ENCODE peak calls at places on chromosomes 3 and 15, in five cellular contexts. Q is adrenal gland, L is vagina, P is breast epithelium, G is neural progenitor cell. U is an unnamed sample.

GRCh38 chr3:123367467-123368154 is 81.3 kb downstream of the ADCY5 start:
- DNase-seq in P (no peak), L (no peak), G (no peak), Q (no peak), U (no peak)

GRCh38 chr3:64266065-64266874 is 41.0 kb upstream of the PRICKLE2 start:
- DNase-seq in L (no peak), Q (peak; percentile 55), P (no peak), G (no peak), U (no peak)

GRCh38 chr15:76844096-76844495 is 61.0 kb downstream of the SCAPER start:
- DNase-seq in G (no peak), Q (no peak), L (no peak), P (no peak), U (peak; percentile 20)

GRCh38 chr3:89419647-89420141 is 312.3 kb downstream of the EPHA3 start:
- DNase-seq in G (no peak), P (no peak), L (no peak), Q (no peak), U (no peak)

GRCh38 chr15:69760890-69761568 is 308.4 kb downstream of the RPLP1 start:
- DNase-seq in L (no peak), G (no peak), P (peak; percentile 25), Q (peak; percentile 91), U (no peak)

GRCh38 chr15:33975023-33975565 is 6.8 kb downstream of the CHRM5 start:
- DNase-seq in G (no peak), Q (no peak), L (no peak), P (no peak), U (no peak)

GRCh38 chr3:59542276-59542675 is 492.5 kb upstream of the CFAP20DC start:
- DNase-seq in P (no peak), L (no peak), G (no peak), Q (no peak), U (no peak)

GRCh38 chr3:67531149-67532101 is 123.0 kb downstream of the SUCLG2 start:
- DNase-seq in Q (no peak), G (no peak), L (no peak), P (no peak), U (no peak)

GRCh38 chr3:195566797-195567196 is 16.9 kb downstream of the APOD start:
- DNase-seq in Q (no peak), G (no peak), L (no peak), P (no peak), U (no peak)

GRCh38 chr3:160448845-160449659 is 534 bp downstream of the TRIM59 start:
- DNase-seq in P (no peak), Q (no peak), L (no peak), G (peak; percentile 12), U (peak; percentile 17)
- H3K4me3 ChIP-seq in P (peak overlapping the region; percentile 61), Q (peak overlapping the region; percentile 5), L (peak overlapping the region; percentile 50), G (peak overlapping the region; percentile 77), U (peak overlapping the region; percentile 50)

GRCh38 chr3:127456471-127457093 is 134.0 kb downstream of the TPRA1 start:
- DNase-seq in Q (no peak), P (no peak), L (no peak), G (no peak), U (peak; percentile 63)

GRCh38 chr3:127454051-127454450 is 136.5 kb downstream of the TPRA1 start:
- DNase-seq in P (no peak), Q (no peak), L (no peak), G (no peak), U (no peak)

GRCh38 chr3:127457094-127457475 is 133.4 kb downstream of the TPRA1 start:
- DNase-seq in P (peak; percentile 40), G (peak; percentile 73), Q (peak; percentile 25), L (no peak), U (peak; percentile 50)

GRCh38 chr3:127455541-127456450 is 134.7 kb downstream of the TPRA1 start:
- DNase-seq in Q (peak; percentile 52), P (peak; percentile 50), G (peak; percentile 95), L (no peak), U (peak; percentile 86)

DNA sequence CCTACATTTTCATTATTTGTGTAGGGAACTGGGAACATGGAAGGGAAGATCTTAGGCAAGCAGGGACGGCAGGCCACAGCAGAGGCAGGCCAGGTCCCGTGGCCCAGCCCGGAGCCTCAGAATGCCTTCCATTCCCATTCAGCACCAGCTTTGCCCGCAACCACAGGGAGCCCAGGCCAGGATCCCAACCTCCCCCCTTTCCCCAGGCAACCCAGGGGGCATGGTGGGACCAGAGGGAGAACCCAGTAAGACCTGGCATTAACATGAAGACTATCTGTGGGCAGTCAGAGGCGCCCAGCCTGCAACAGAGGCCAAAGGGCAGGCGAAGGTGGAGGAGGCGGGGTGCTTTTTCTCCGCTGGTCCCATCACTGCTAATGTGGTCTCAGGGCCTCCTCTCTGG is 135.6 kb downstream of the TPRA1 start:
- DNase-seq in G (no peak), Q (no peak), P (no peak), L (no peak), U (no peak)
- H3K27me3 ChIP-seq in G (peaks cover 54% of the 10 kb centered on the region), Q (peaks cover 37% of the 10 kb centered on the region), P (peaks cover 6% of the 10 kb centered on the region), L (peaks cover 11% of the 10 kb centered on the region), U (peaks cover 77% of the 10 kb centered on the region)

GRCh38 chr15:56883088-56883487 is 35.4 kb upstream of the TCF12 start:
- DNase-seq in L (no peak), G (no peak), P (no peak), Q (no peak), U (no peak)

GRCh38 chr15:56890038-56890437 is 28.4 kb upstream of the TCF12 start:
- DNase-seq in L (no peak), Q (no peak), P (no peak), G (no peak), U (no peak)

GRCh38 chr15:56886450-56886856 is 32.0 kb upstream of the TCF12 start:
- DNase-seq in P (no peak), G (peak; percentile 10), Q (no peak), L (no peak), U (no peak)

GRCh38 chr15:56887782-56888127 is 30.7 kb upstream of the TCF12 start:
- DNase-seq in Q (no peak), G (no peak), L (no peak), P (no peak), U (no peak)

GRCh38 chr15:56886878-56887781 is 31.3 kb upstream of the TCF12 start:
- DNase-seq in G (peak; percentile 97), Q (peak; percentile 96), L (no peak), P (peak; percentile 87), U (peak; percentile 99)
- TF ChIP-seq CTCF in G (peak; percentile 11), Q (no peak), L (no peak), P (no peak), U (no peak)

GRCh38 chr3:181915556-181915955 is 203.8 kb downstream of the SOX2 start:
- DNase-seq in L (no peak), Q (no peak), G (peak; percentile 60), P (no peak), U (no peak)
- H3K4me3 ChIP-seq in L (no peak overlapping the region), Q (no peak overlapping the region), G (no peak overlapping the region), P (no peak overlapping the region), U (no peak overlapping the region)

DNA sequence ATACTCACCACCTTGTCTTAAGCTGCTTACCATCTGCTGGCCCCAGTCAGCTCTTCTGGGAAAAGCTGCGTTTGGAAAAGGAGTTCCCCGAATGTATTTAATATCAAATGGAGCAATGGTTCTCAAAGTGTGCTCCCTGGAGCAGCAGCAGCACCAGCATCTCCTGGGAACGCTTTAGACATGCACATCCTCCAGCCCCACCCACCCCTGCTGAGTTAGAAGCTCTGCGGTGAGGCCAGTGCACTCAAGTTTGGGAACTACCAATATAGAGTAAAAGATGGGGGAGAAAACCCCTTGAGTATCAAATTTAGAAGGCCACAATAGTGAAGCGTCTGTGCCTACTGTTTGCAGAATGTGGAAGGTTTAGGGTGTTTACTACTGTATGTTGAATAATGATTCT is 124.0 kb upstream of the TOPAZ1 start:
- DNase-seq in L (no peak), Q (no peak), G (no peak), P (no peak), U (no peak)
- H3K27me3 ChIP-seq in L (no peaks in the 10 kb centered on the region), Q (no peaks in the 10 kb centered on the region), G (no peaks in the 10 kb centered on the region), P (no peaks in the 10 kb centered on the region), U (peaks cover 90% of the 10 kb centered on the region)

GRCh38 chr3:32940726-32941125 is 10.7 kb upstream of the CCR4 start:
- DNase-seq in L (no peak), Q (no peak), P (no peak), G (no peak), U (no peak)

GRCh38 chr3:32946973-32947372 is 4.5 kb upstream of the CCR4 start:
- DNase-seq in G (no peak), P (no peak), L (no peak), Q (no peak), U (no peak)

GRCh38 chr3:32947466-32948238 is 3.8 kb upstream of the CCR4 start:
- DNase-seq in G (peak; percentile 67), P (peak; percentile 29), L (no peak), Q (peak; percentile 82), U (peak; percentile 92)

GRCh38 chr3:32948625-32949445 is 2.6 kb upstream of the CCR4 start:
- DNase-seq in P (no peak), Q (no peak), L (peak; percentile 12), G (no peak), U (no peak)

DNA sequence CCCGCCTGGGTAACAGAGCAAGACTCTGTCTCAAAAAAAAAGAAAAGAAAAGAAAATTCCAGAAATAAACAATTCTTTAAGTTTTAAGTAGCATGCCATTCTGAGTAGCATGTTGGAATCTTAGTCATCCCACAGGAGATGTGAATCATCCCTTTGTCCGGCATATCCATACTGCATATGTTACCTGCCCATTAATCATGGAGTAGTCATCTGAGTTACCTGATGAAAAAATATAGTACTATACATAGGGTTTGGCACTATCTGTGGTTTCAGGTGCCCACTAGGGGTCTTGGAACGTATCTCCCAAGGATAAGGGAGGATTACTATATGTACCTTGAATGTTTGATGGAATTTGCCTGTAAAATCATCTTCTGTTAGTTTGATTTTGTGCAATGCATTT is 6.3 kb upstream of the CCR4 start:
- DNase-seq in G (no peak), L (no peak), P (no peak), Q (no peak), U (no peak)
- TF ChIP-seq CTCF in G (no peak), L (no peak), P (no peak), Q (no peak), U (no peak)